ENCODE peak calls at places on chromosomes 1 and 21, in ten cellular contexts. K is suprapubic skin, E is cardiac fibroblast, A is A549, N is upper lobe of right lung, U is GM06990, D is coronary artery, Q is lung, G is OCI-LY7, J is GM13977. L is an unnamed sample.

GRCh38 chr1:55257958-55258357 is 42.8 kb upstream of the USP24 start:
- DNase-seq in D (no peak), U (peak), J (peak), G (peak), N (no peak), E (no peak), K (no peak), A (no peak), Q (no peak), L (no peak)

GRCh38 chr1:230857077-230857476 is 11.2 kb downstream of the C1orf198 start:
- DNase-seq in U (no peak), Q (no peak), G (no peak), N (no peak), K (no peak), J (no peak), E (no peak), D (no peak), A (no peak), L (no peak)

GRCh38 chr1:42251042-42251441 is 84.0 kb downstream of the FOXJ3 start:
- DNase-seq in Q (no peak), K (no peak), N (no peak), G (no peak), A (no peak), J (no peak), U (no peak), D (no peak), E (no peak), L (no peak)

GRCh38 chr1:8777867-8778266 is 39.6 kb downstream of the RERE start:
- DNase-seq in J (no peak), U (no peak), N (no peak), G (no peak), K (no peak), Q (no peak), D (no peak), A (no peak), E (no peak), L (no peak)

GRCh38 chr21:43866659-43867331 is 1.8 kb downstream of the AGPAT3 start:
- DNase-seq in U (peak), D (no peak), J (peak), E (no peak), G (no peak), Q (peak), A (no peak), K (no peak), N (peak), L (no peak)

GRCh38 chr1:60903591-60903990 is 178.8 kb upstream of the NFIA start:
- DNase-seq in K (peak), Q (no peak), D (no peak), A (no peak), U (no peak), G (no peak), N (no peak), J (no peak), E (peak), L (no peak)

GRCh38 chr1:225517697-225518096 is 89.9 kb upstream of the LBR start:
- DNase-seq in K (no peak), A (peak), Q (no peak), G (no peak), J (no peak), D (no peak), E (no peak), N (no peak), U (no peak), L (no peak)

GRCh38 chr1:32766328-32766972 is 50.7 kb downstream of the YARS1 start:
- DNase-seq in G (no peak), A (no peak), N (peak), Q (no peak), D (no peak), J (no peak), U (no peak), E (no peak), K (no peak), L (no peak)

GRCh38 chr1:229894535-229894934 is 172.5 kb upstream of the GALNT2 start:
- DNase-seq in G (no peak), U (no peak), K (no peak), J (no peak), A (no peak), D (no peak), N (no peak), Q (no peak), E (no peak), L (no peak)

GRCh38 chr21:42398414-42399030 is 2.7 kb upstream of the TMPRSS3 start:
- DNase-seq in G (no peak), J (no peak), U (no peak), D (no peak), E (no peak), A (no peak), Q (no peak), K (no peak), N (peak), L (no peak)

DNA sequence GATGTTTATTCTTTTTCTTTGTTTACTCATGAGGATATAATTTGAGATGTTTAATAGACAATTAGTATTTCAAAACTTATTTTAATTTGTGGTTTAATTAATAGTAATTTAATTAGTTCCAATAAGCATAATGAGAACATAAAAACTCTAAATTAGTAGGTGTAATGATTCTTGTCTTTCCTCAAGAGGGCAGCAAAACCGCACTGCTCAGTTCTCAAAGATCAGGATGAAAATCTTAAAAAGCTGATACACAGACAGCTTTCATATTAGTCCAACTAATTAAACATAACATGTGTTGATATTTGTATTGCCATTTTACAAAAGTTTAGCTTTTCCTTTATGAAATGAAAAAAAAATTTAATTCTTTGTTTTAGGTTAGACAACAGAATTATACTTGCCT is 106.7 kb upstream of the C21orf91 start:
- DNase-seq in E (peak), U (no peak), K (no peak), N (no peak), Q (no peak), G (peak), D (no peak), A (no peak), J (no peak), L (no peak)
- TF ChIP-seq CTCF in E (peak), U (peak), K (peak), N (peak), Q (no peak), G (peak), D (no peak), A (no peak), J (peak), L (peak)

GRCh38 chr1:186806477-186806876 is 22.3 kb upstream of the PLA2G4A start:
- DNase-seq in J (no peak), D (no peak), N (no peak), A (peak), G (no peak), K (no peak), E (peak), U (no peak), Q (no peak), L (no peak)
- TF ChIP-seq CTCF in J (peak), D (no peak), N (peak), A (peak), G (peak), K (no peak), E (peak), U (peak), Q (no peak), L (peak)

GRCh38 chr1:96538001-96538649 is 183.5 kb upstream of the PTBP2 start:
- DNase-seq in D (peak), A (no peak), U (no peak), G (no peak), J (no peak), E (peak), K (no peak), N (no peak), Q (peak), L (no peak)
- TF ChIP-seq CTCF in D (no peak), A (no peak), U (no peak), G (no peak), J (no peak), E (peak), K (no peak), N (peak), Q (no peak), L (peak)

GRCh38 chr1:154590756-154591155 is 17.2 kb downstream of the ADAR start:
- DNase-seq in D (no peak), K (no peak), E (no peak), J (no peak), U (no peak), G (no peak), Q (no peak), A (no peak), N (no peak), L (no peak)
- TF ChIP-seq CTCF in D (no peak), K (no peak), E (no peak), J (no peak), U (no peak), G (no peak), Q (no peak), A (no peak), N (no peak), L (no peak)

GRCh38 chr1:67804710-67805109 is 28.6 kb downstream of the GNG12 start:
- DNase-seq in U (no peak), A (no peak), K (no peak), G (no peak), J (no peak), Q (no peak), D (no peak), N (no peak), E (no peak), L (no peak)
- TF ChIP-seq CTCF in U (no peak), A (no peak), K (no peak), G (peak), J (no peak), Q (no peak), D (no peak), N (no peak), E (no peak), L (no peak)

L was measured in AG09319.